ENCODE peak calls at places on chromosomes 6 and 20, in four cellular contexts. W is choroid plexus epithelial cell, V is NCI-H2107, K is activated T-helper 1 cell treated with Interleukin-2 at 50 U/mL for 16 hours. I is an unnamed sample.

GRCh38 chr6:35044145-35044745 is 96.9 kb downstream of the TCP11 start:
- DNase-seq in W (peak), K (no peak), V (no peak), I (no peak)

GRCh38 chr6:52551483-52552277 is 25.2 kb downstream of the TRAM2 start:
- DNase-seq in K (no peak), V (no peak), W (peak), I (peak)

GRCh38 chr6:63352587-63353281 is 33.0 kb upstream of the LGSN start:
- DNase-seq in K (no peak), W (peak), V (no peak), I (no peak)

GRCh38 chr6:140809694-140810101 is 1323.0 kb upstream of the GJE1 start:
- DNase-seq in W (peak), V (no peak), K (no peak), I (no peak)

GRCh38 chr6:109523478-109523877 is 40.5 kb upstream of the ZBTB24 start:
- DNase-seq in W (peak), K (no peak), V (no peak), I (no peak)

GRCh38 chr6:96975848-96976247 is 51.3 kb downstream of the KLHL32 start:
- DNase-seq in V (no peak), W (no peak), K (no peak), I (no peak)

GRCh38 chr6:15389079-15389758 is 143.3 kb downstream of the JARID2 start:
- DNase-seq in K (no peak), V (no peak), W (no peak), I (no peak)

GRCh38 chr6:3341467-3341866 is 82.7 kb downstream of the PSMG4 start:
- DNase-seq in K (no peak), V (no peak), W (peak), I (no peak)

GRCh38 chr6:121436966-121437756 is 1.7 kb downstream of the GJA1 start:
- DNase-seq in K (no peak), V (no peak), W (peak), I (no peak)

GRCh38 chr6:78749326-78749725 is 118.0 kb upstream of the IRAK1BP1 start:
- DNase-seq in W (no peak), K (no peak), V (no peak), I (no peak)

GRCh38 chr20:63974402-63975200 is 4.8 kb downstream of the SAMD10 start:
- DNase-seq in W (no peak), V (peak), K (no peak), I (no peak)

GRCh38 chr6:37865534-37865933 is 46.0 kb downstream of the ZFAND3 start:
- DNase-seq in W (no peak), K (no peak), V (no peak), I (no peak)

GRCh38 chr20:51447097-51447764 is 95.3 kb downstream of the NFATC2 start:
- DNase-seq in W (peak), V (no peak), K (no peak), I (no peak)

GRCh38 chr6:158073776-158074175 is 92.1 kb downstream of the SYNJ2 start:
- DNase-seq in W (no peak), K (no peak), V (no peak), I (no peak)

GRCh38 chr6:31634131-31634530 is 13.6 kb downstream of the PRRC2A start:
- DNase-seq in K (no peak), W (no peak), V (no peak), I (no peak)

GRCh38 chr6:43282060-43282459 is 16.0 kb upstream of the SLC22A7 start:
- DNase-seq in K (no peak), W (no peak), V (no peak), I (no peak)

GRCh38 chr6:33205172-33206026 is 944 bp downstream of the HSD17B8 start:
- DNase-seq in K (no peak), W (peak), V (no peak), I (no peak)

GRCh38 chr20:61801428-61801827 is 264.3 kb downstream of the TAF4 start:
- DNase-seq in K (no peak), W (no peak), V (no peak), I (no peak)

I was measured in NCI-H1436 treated with DMSO at 0.1 percent for 48 hours.